ENCODE peak calls at places on chromosomes 13 and 19, in eight cellular contexts. J, V, N, X, W, R, D and L are unnamed samples. For H3K4me1, the result is how much of the 10 kb centered on the place peaks cover.

GRCh38 chr19:572891-573825 is 762 bp downstream of the BSG start:
- DNase-seq in N (peak), R (no peak), V (no peak), J (peak), W (peak), D (peak), X (peak), L (peak)

GRCh38 chr19:16185925-16186234 is 670 bp downstream of the FAM32A start:
- DNase-seq in J (no peak), D (no peak), X (no peak), V (no peak), N (no peak), W (no peak), R (no peak), L (no peak)

GRCh38 chr13:75279834-75280369 is 202.1 kb downstream of the TBC1D4 start:
- DNase-seq in J (no peak), W (no peak), V (no peak), N (no peak), X (no peak), D (no peak), R (no peak), L (no peak)

GRCh38 chr19:4866595-4867424 is 657 bp downstream of the PLIN3 start:
- DNase-seq in R (no peak), V (peak), D (no peak), J (peak), W (peak), N (peak), X (peak), L (peak)

GRCh38 chr13:23480324-23480723 is 46.8 kb upstream of the SACS start:
- DNase-seq in X (no peak), W (no peak), N (no peak), V (no peak), R (no peak), D (no peak), J (no peak), L (no peak)

GRCh38 chr19:47663911-47664771 is 49.1 kb upstream of the EHD2 start:
- DNase-seq in X (peak), N (peak), W (no peak), V (no peak), R (no peak), D (peak), J (no peak), L (peak)

GRCh38 chr19:40217921-40218890 is at the start of gene TTC9B:
- DNase-seq in R (no peak), J (peak), X (no peak), N (no peak), D (peak), W (peak), V (peak), L (peak)

GRCh38 chr19:8607386-8607785 is 3.1 kb downstream of the ADAMTS10 start:
- DNase-seq in R (no peak), D (no peak), V (no peak), N (peak), X (no peak), J (no peak), W (no peak), L (peak)

GRCh38 chr19:40228863-40229262 is 2.4 kb upstream of the CCNP start:
- DNase-seq in W (no peak), N (no peak), J (no peak), X (no peak), D (no peak), V (no peak), R (peak), L (no peak)

GRCh38 chr19:29622191-29623070 is 16.3 kb downstream of the POP4 start:
- DNase-seq in N (no peak), R (no peak), D (no peak), J (peak), V (peak), X (no peak), W (no peak), L (peak)

GRCh38 chr13:23087884-23088283 is 92.9 kb upstream of the SGCG start:
- DNase-seq in D (peak), N (peak), J (peak), V (no peak), W (no peak), X (no peak), R (peak), L (peak)

GRCh38 chr13:18921063-18921462 is 260.6 kb downstream of the TUBA3C start:
- DNase-seq in R (no peak), J (no peak), X (no peak), D (no peak), W (no peak), N (no peak), V (no peak), L (no peak)

GRCh38 chr13:99495478-99496321 is 5.6 kb upstream of the TM9SF2 start:
- DNase-seq in N (no peak), V (no peak), X (no peak), D (no peak), J (no peak), R (no peak), W (no peak), L (peak)

GRCh38 chr19:46195104-46195503 is 34.4 kb upstream of the IGFL1 start:
- DNase-seq in X (no peak), W (no peak), J (no peak), V (no peak), N (no peak), D (no peak), R (no peak), L (no peak)

GRCh38 chr13:98665638-98665995 is 86.9 kb downstream of the SLC15A1 start:
- DNase-seq in J (peak), N (no peak), X (no peak), D (no peak), W (no peak), R (no peak), V (no peak), L (no peak)

GRCh38 chr19:49746206-49746958 is 16.7 kb downstream of the TSKS start:
- DNase-seq in X (peak), W (peak), N (no peak), V (peak), J (peak), D (peak), R (no peak), L (peak)

GRCh38 chr19:31504221-31504620 is 155.0 kb upstream of the TSHZ3 start:
- DNase-seq in N (no peak), W (no peak), J (no peak), V (no peak), D (no peak), X (no peak), R (no peak), L (no peak)

GRCh38 chr13:85412448-85412847 is 386.8 kb downstream of the SLITRK6 start:
- DNase-seq in W (no peak), V (no peak), D (no peak), R (no peak), N (no peak), X (no peak), J (no peak), L (no peak)

GRCh38 chr19:47713046-47714021 is at the start of gene EHD2:
- DNase-seq in J (peak), X (peak), R (no peak), V (no peak), N (peak), W (peak), D (peak), L (peak)

GRCh38 chr13:18943721-18944391 is 237.8 kb downstream of the TUBA3C start:
- DNase-seq in D (no peak), W (peak), J (no peak), N (no peak), V (no peak), R (no peak), X (no peak), L (no peak)

GRCh38 chr13:94419304-94419943 is 60.1 kb downstream of the DCT start:
- DNase-seq in J (no peak), N (peak), X (no peak), R (peak), V (no peak), W (no peak), D (no peak), L (no peak)

GRCh38 chr19:15091918-15092753 is 10.1 kb downstream of the OR1I1 start:
- DNase-seq in V (peak), N (peak), D (peak), X (no peak), W (no peak), J (peak), R (no peak), L (peak)

GRCh38 chr13:113801289-113801961 is 42.4 kb downstream of the TMEM255B start:
- DNase-seq in X (no peak), N (no peak), R (no peak), J (no peak), V (no peak), D (no peak), W (peak), L (no peak)

GRCh38 chr13:98930014-98930625 is 47.7 kb downstream of the DOCK9 start:
- DNase-seq in V (no peak), R (no peak), J (no peak), D (no peak), X (peak), W (no peak), N (no peak), L (no peak)

GRCh38 chr13:29976535-29976934 is 126.1 kb upstream of the UBL3 start:
- DNase-seq in R (no peak), X (no peak), W (no peak), N (no peak), V (no peak), J (no peak), D (no peak), L (no peak)

GRCh38 chr13:60790620-60791019 is 393.6 kb downstream of the TDRD3 start:
- DNase-seq in D (no peak), J (peak), N (no peak), W (no peak), X (peak), V (no peak), R (no peak), L (no peak)

GRCh38 chr19:19748249-19748938 is 15.5 kb upstream of the ZNF14 start:
- DNase-seq in J (no peak), R (no peak), N (no peak), D (no peak), X (no peak), W (peak), V (no peak), L (no peak)

GRCh38 chr19:40641306-40641705 is 40.1 kb downstream of the LTBP4 start:
- DNase-seq in R (no peak), W (peak), D (no peak), N (no peak), X (no peak), V (no peak), J (no peak), L (no peak)

GRCh38 chr13:49936943-49937273 is 768 bp upstream of the SPRYD7 start:
- DNase-seq in N (no peak), X (no peak), D (no peak), J (peak), V (no peak), W (peak), R (no peak), L (no peak)

GRCh38 chr13:113879506-113880360 is 15.9 kb upstream of the GAS6 start:
- DNase-seq in X (no peak), R (no peak), V (no peak), J (no peak), D (no peak), W (no peak), N (no peak), L (no peak)

GRCh38 chr19:5036733-5037681 is 68.1 kb downstream of the KDM4B start:
- DNase-seq in R (no peak), X (no peak), J (no peak), V (no peak), N (peak), D (no peak), W (no peak), L (peak)

GRCh38 chr19:56112313-56112709 is 8.8 kb downstream of the ZNF787 start:
- DNase-seq in W (no peak), X (no peak), R (no peak), N (no peak), V (no peak), D (no peak), J (no peak), L (no peak)
- H3K4me1 ChIP-seq in W (half or more), X (half or more), R (half or more), N (under half), V (under half), D (under half), J (under half), L (under half)

GRCh38 chr19:38695832-38696732 is 48.2 kb downstream of the CAPN12 start:
- DNase-seq in V (no peak), R (no peak), W (no peak), X (no peak), D (no peak), N (no peak), J (no peak), L (no peak)
- H3K4me1 ChIP-seq in V (under half), R (half or more), W (half or more), X (half or more), D (half or more), N (under half), J (under half), L (under half)

DNA sequence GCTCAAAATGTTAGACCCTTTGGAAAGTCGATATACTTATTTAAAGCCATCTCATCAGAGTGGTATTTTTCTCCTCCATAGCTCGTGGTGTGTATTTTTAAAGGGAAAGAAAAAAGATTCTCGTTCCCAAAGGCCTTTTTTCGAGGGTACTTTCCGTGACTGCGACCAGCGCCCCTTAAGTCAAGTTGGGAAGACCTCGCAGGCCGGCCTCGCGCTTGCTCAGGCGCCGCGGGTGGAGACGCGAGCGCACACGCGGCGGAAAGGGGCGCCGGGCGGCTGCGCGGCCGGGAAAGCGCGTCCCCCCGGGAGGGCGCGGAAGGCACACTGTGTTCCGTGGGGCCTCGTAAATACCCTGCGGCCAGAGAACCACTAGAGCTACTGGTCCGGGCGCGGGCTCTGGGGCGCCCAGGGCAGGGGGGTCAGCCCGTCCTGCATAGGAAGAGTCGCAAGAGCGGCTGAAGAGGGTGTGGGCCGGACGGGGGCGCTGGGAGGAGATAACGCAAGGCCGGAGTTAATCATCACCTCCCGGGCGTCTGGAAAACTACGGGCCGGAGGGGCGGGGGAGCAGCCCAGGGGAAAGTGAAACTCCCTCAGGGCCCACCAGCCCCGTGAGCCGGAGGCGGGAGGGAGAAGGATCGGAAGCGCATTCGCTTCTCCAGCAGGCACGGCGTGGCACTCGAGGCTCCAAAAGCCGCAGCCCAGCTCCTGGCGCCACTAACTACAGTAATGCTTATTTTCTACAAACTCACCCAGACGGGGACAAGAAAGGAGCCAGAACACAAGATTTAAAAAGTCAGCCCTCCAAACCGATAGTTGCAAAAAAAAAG is 1.2 kb upstream of the WBP4 start:
- DNase-seq in R (no peak), W (peak), V (peak), J (peak), N (peak), D (peak), X (peak), L (peak)
- H3K4me1 ChIP-seq in R (under half), W (half or more), V (under half), J (under half), N (under half), D (under half), X (half or more), L (half or more)

GRCh38 chr19:2047076-2047448 is 4.0 kb downstream of the MKNK2 start:
- DNase-seq in J (no peak), R (no peak), V (no peak), X (peak), D (no peak), W (no peak), N (no peak), L (no peak)

GRCh38 chr19:2044709-2045500 is 6.1 kb downstream of the MKNK2 start:
- DNase-seq in X (peak), D (no peak), V (no peak), J (no peak), N (no peak), R (no peak), W (no peak), L (no peak)

GRCh38 chr19:2045501-2046045 is 5.5 kb downstream of the MKNK2 start:
- DNase-seq in W (no peak), J (no peak), V (no peak), N (no peak), D (no peak), R (no peak), X (peak), L (no peak)

GRCh38 chr19:2047449-2048103 is 3.5 kb downstream of the MKNK2 start:
- DNase-seq in X (peak), V (no peak), D (peak), J (peak), W (peak), N (no peak), R (no peak), L (peak)

GRCh38 chr19:2046046-2046907 is 4.8 kb downstream of the MKNK2 start:
- DNase-seq in W (peak), V (no peak), N (no peak), R (no peak), X (peak), D (no peak), J (peak), L (no peak)
- H3K4me1 ChIP-seq in W (half or more), V (half or more), N (under half), R (under half), X (half or more), D (half or more), J (under half), L (half or more)

GRCh38 chr13:72198042-72198441 is 331.0 kb upstream of the DACH1 start:
- DNase-seq in N (no peak), V (no peak), J (no peak), X (no peak), W (no peak), R (no peak), D (no peak), L (no peak)
- H3K4me1 ChIP-seq in N (under half), V (under half), J (under half), X (under half), W (under half), R (under half), D (under half), L (under half)

GRCh38 chr13:46783504-46783903 is 13.5 kb downstream of the ESD start:
- DNase-seq in V (no peak), D (no peak), R (no peak), N (no peak), J (no peak), W (no peak), X (no peak), L (no peak)

GRCh38 chr13:46778879-46779278 is 18.1 kb downstream of the ESD start:
- DNase-seq in J (no peak), W (no peak), V (no peak), D (no peak), X (no peak), N (peak), R (no peak), L (peak)

GRCh38 chr13:46778095-46778494 is 18.9 kb downstream of the ESD start:
- DNase-seq in J (no peak), N (peak), R (no peak), D (no peak), X (no peak), W (no peak), V (no peak), L (no peak)

DNA sequence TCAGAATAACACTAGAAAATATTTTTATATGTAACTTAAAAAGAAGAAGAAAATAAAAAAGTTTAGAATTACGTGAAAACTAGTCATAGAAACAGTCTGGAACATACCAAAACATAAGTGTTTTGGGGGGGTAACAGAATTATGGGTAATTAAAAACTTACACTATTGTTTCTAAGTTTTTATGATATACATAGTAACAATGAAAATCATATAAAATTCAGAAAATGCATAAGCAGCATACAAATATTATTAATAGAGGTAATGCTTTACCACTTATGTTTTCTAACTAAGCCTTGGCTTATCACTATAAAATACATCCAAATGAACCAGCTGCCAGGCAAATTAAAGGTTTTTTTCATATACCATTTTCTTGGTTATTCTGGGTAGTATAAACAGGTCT is 14.9 kb downstream of the ESD start:
- DNase-seq in V (no peak), D (no peak), X (no peak), W (no peak), J (no peak), N (no peak), R (no peak), L (no peak)
- H3K4me1 ChIP-seq in V (under half), D (under half), X (under half), W (under half), J (under half), N (under half), R (under half), L (under half)

GRCh38 chr19:13842294-13843103 is 34.4 kb upstream of the NANOS3 start:
- DNase-seq in N (peak), R (no peak), W (peak), J (peak), X (peak), V (peak), D (peak), L (peak)
- H3K4me1 ChIP-seq in N (under half), R (under half), W (half or more), J (under half), X (under half), V (half or more), D (under half), L (under half)

GRCh38 chr19:17264641-17264979 is at the start of gene USHBP1:
- DNase-seq in J (no peak), R (no peak), X (no peak), W (no peak), D (no peak), V (no peak), N (no peak), L (no peak)
- H3K4me1 ChIP-seq in J (under half), R (under half), X (under half), W (under half), D (under half), V (under half), N (under half), L (under half)